ENCODE peak calls at places on chromosomes 5 and 9, in seven cellular contexts. G, Y, A, D, K, W and V are unnamed samples.

GRCh38 chr9:111842313-111842712 is 47.6 kb upstream of the SHOC1 start:
- DNase-seq in G (no peak), Y (no peak), A (peak; percentile 51), D (no peak), K (no peak), W (no peak), V (no peak)

GRCh38 chr5:91850031-91850430 is 466.9 kb upstream of the ARRDC3 start:
- DNase-seq in G (no peak), Y (no peak), A (peak; percentile 36), D (no peak), K (no peak), W (no peak), V (no peak)

GRCh38 chr5:26582350-26583040 is 455.9 kb downstream of the CDH9 start:
- DNase-seq in G (no peak), Y (no peak), A (no peak), D (no peak), K (no peak), W (no peak), V (no peak)

GRCh38 chr9:35948451-35948850 is 9.5 kb downstream of the OR2S2 start:
- DNase-seq in G (no peak), Y (no peak), A (no peak), D (no peak), K (no peak), W (no peak), V (no peak)

GRCh38 chr5:59051938-59052337 is 469.1 kb downstream of the RAB3C start:
- DNase-seq in G (no peak), Y (no peak), A (no peak), D (no peak), K (no peak), W (no peak), V (no peak)

GRCh38 chr9:18703086-18703750 is 229.3 kb downstream of the ADAMTSL1 start:
- DNase-seq in G (no peak), Y (no peak), A (no peak), D (no peak), K (no peak), W (no peak), V (no peak)

GRCh38 chr5:150137168-150137957 is 18.3 kb downstream of the PDGFRB start:
- DNase-seq in G (no peak), Y (no peak), A (no peak), D (no peak), K (no peak), W (no peak), V (no peak)

GRCh38 chr5:164094321-164094720 is 588.9 kb downstream of the MAT2B start:
- DNase-seq in G (no peak), Y (no peak), A (no peak), D (no peak), K (no peak), W (no peak), V (no peak)

GRCh38 chr9:136981588-136982231 is 1.1 kb upstream of the LCNL1 start:
- DNase-seq in G (no peak), Y (peak; percentile 87), A (no peak), D (no peak), K (no peak), W (no peak), V (no peak)

GRCh38 chr9:126057869-126058467 is 268.7 kb upstream of the MVB12B start:
- DNase-seq in G (no peak), Y (no peak), A (no peak), D (no peak), K (peak; percentile 95), W (no peak), V (no peak)

GRCh38 chr5:55701462-55702103 is 10.5 kb downstream of the SLC38A9 start:
- DNase-seq in G (no peak), Y (no peak), A (no peak), D (no peak), K (no peak), W (no peak), V (no peak)

GRCh38 chr9:134659688-134660131 is 18.1 kb downstream of the COL5A1 start:
- DNase-seq in G (no peak), Y (no peak), A (no peak), D (no peak), K (no peak), W (no peak), V (no peak)

GRCh38 chr5:151694035-151694485 is 7.3 kb upstream of the SPARC start:
- DNase-seq in G (no peak), Y (no peak), A (no peak), D (no peak), K (no peak), W (no peak), V (no peak)

GRCh38 chr5:107269256-107269655 is 401.5 kb downstream of the EFNA5 start:
- DNase-seq in G (no peak), Y (no peak), A (no peak), D (no peak), K (no peak), W (no peak), V (no peak)

GRCh38 chr9:129459550-129460322 is 161.2 kb downstream of the C9orf50 start:
- DNase-seq in G (peak; percentile 68), Y (peak; percentile 36), A (no peak), D (peak; percentile 66), K (peak; percentile 64), W (peak; percentile 75), V (no peak)

GRCh38 chr5:41408676-41409443 is 101.5 kb downstream of the PLCXD3 start:
- DNase-seq in G (no peak), Y (no peak), A (peak; percentile 27), D (no peak), K (no peak), W (no peak), V (no peak)

GRCh38 chr9:91500509-91501011 is 76.9 kb upstream of the NFIL3 start:
- DNase-seq in G (no peak), Y (no peak), A (peak; percentile 25), D (peak; percentile 7), K (no peak), W (peak; percentile 39), V (no peak)

GRCh38 chr9:99012957-99013512 is 69.3 kb downstream of the COL15A1 start:
- DNase-seq in G (no peak), Y (no peak), A (no peak), D (no peak), K (no peak), W (peak; percentile 27), V (no peak)